ENCODE peak calls at places on chromosomes 3 and 15, in eight cellular contexts. L, Z, J, N, R, G, P and A are unnamed samples.
A peak's percentile ranks its signal among the peaks of the same experiment; 100 is the strongest.

GRCh38 chr3:79326642-79327041 is 441.2 kb downstream of the ROBO1 start:
- DNase-seq in L (no peak), Z (no peak), J (no peak), N (no peak), R (no peak), G (no peak), P (no peak), A (no peak)

GRCh38 chr3:172560026-172560425 is 36.8 kb upstream of the TNFSF10 start:
- DNase-seq in L (no peak), Z (no peak), J (no peak), N (no peak), R (no peak), G (no peak), P (no peak), A (no peak)

GRCh38 chr3:175916151-175916946 is 1057.2 kb downstream of the NAALADL2 start:
- DNase-seq in L (no peak), Z (no peak), J (no peak), N (no peak), R (no peak), G (no peak), P (no peak), A (no peak)

GRCh38 chr15:76711351-76711827 is 193.8 kb downstream of the SCAPER start:
- DNase-seq in L (no peak), Z (no peak), J (no peak), N (no peak), R (no peak), G (no peak), P (no peak), A (no peak)

GRCh38 chr15:37098468-37099320 is 1.7 kb downstream of the MEIS2 start:
- DNase-seq in L (no peak), Z (peak; percentile 4), J (peak; percentile 44), N (peak; percentile 39), R (no peak), G (no peak), P (peak; percentile 58), A (no peak)

GRCh38 chr15:59561547-59561946 is 50.0 kb upstream of the GCNT3 start:
- DNase-seq in L (no peak), Z (no peak), J (no peak), N (no peak), R (no peak), G (no peak), P (no peak), A (no peak)

GRCh38 chr3:173599673-173600072 is 202.1 kb downstream of the NLGN1 start:
- DNase-seq in L (no peak), Z (no peak), J (no peak), N (no peak), R (no peak), G (no peak), P (no peak), A (no peak)

GRCh38 chr3:50242371-50242770 is 6.4 kb downstream of the GNAI2 start:
- DNase-seq in L (no peak), Z (no peak), J (no peak), N (no peak), R (no peak), G (no peak), P (no peak), A (no peak)

GRCh38 chr3:56042326-56042951 is 425.8 kb downstream of the ERC2 start:
- DNase-seq in L (no peak), Z (no peak), J (no peak), N (peak; percentile 39), R (no peak), G (no peak), P (peak; percentile 71), A (peak; percentile 11)

GRCh38 chr3:109384164-109384563 is 46.8 kb upstream of the DPPA4 start:
- DNase-seq in L (no peak), Z (no peak), J (no peak), N (no peak), R (no peak), G (no peak), P (no peak), A (no peak)

GRCh38 chr3:119588112-119588511 is 8.8 kb downstream of the ADPRH start:
- DNase-seq in L (no peak), Z (no peak), J (peak; percentile 52), N (no peak), R (no peak), G (no peak), P (no peak), A (no peak)